ENCODE peak calls at places on chromosomes 3 and 15, in six cellular contexts. T is HCT116, D is fibroblast of lung, P is GM13977, M is endodermal cell, U is cardiac fibroblast. H is an unnamed sample.

GRCh38 chr3:52403955-52404354 is 40.9 kb downstream of the SEMA3G start:
- DNase-seq in T (no peak), D (no peak), P (no peak), M (no peak), U (no peak), H (no peak)

GRCh38 chr3:42612928-42613327 is 12.4 kb downstream of the NKTR start:
- DNase-seq in T (no peak), D (no peak), P (peak; percentile 12), M (no peak), U (no peak), H (no peak)

GRCh38 chr3:129665024-129665768 is 58.7 kb upstream of the PLXND1 start:
- DNase-seq in T (no peak), D (peak; percentile 81), P (no peak), M (no peak), U (peak; percentile 19), H (no peak)

GRCh38 chr15:100525894-100526512 is 2.7 kb downstream of the CERS3 start:
- DNase-seq in T (no peak), D (no peak), P (no peak), M (no peak), U (peak; percentile 41), H (no peak)

GRCh38 chr3:30610702-30611410 is 4.5 kb downstream of the TGFBR2 start:
- DNase-seq in T (no peak), D (no peak), P (no peak), M (no peak), U (no peak), H (no peak)

GRCh38 chr15:75048394-75048793 is 25.0 kb downstream of the PPCDC start:
- DNase-seq in T (no peak), D (no peak), P (no peak), M (no peak), U (no peak), H (no peak)

GRCh38 chr15:52657338-52657737 is 21.9 kb downstream of the ATOSA start:
- DNase-seq in T (no peak), D (peak; percentile 93), P (no peak), M (no peak), U (peak; percentile 69), H (no peak)

GRCh38 chr3:66483006-66483928 is 17.6 kb downstream of the LRIG1 start:
- DNase-seq in T (no peak), D (peak; percentile 90), P (no peak), M (peak; percentile 64), U (peak; percentile 59), H (no peak)

GRCh38 chr3:182810574-182811268 is 17.4 kb downstream of the ATP11B start:
- DNase-seq in T (no peak), D (no peak), P (no peak), M (no peak), U (no peak), H (no peak)

GRCh38 chr15:42490246-42490742 is 647 bp downstream of the ZNF106 start:
- DNase-seq in T (no peak), D (no peak), P (peak; percentile 34), M (no peak), U (peak; percentile 18), H (no peak)

GRCh38 chr3:2765002-2765579 is 345.1 kb downstream of the IL5RA start:
- DNase-seq in T (no peak), D (no peak), P (peak; percentile 20), M (peak; percentile 63), U (no peak), H (peak; percentile 16)

GRCh38 chr3:5426094-5426883 is 238.8 kb downstream of the EDEM1 start:
- DNase-seq in T (peak; percentile 71), D (peak; percentile 46), P (peak; percentile 39), M (peak; percentile 98), U (peak; percentile 51), H (peak; percentile 86)

GRCh38 chr3:13215940-13216546 is 142.8 kb upstream of the IQSEC1 start:
- DNase-seq in T (peak; percentile 31), D (peak; percentile 87), P (no peak), M (no peak), U (peak; percentile 49), H (peak; percentile 27)

GRCh38 chr15:47951761-47952160 is 169.0 kb upstream of the SLC24A5 start:
- DNase-seq in T (no peak), D (no peak), P (no peak), M (no peak), U (no peak), H (no peak)

GRCh38 chr3:69855436-69856162 is 116.3 kb downstream of the MITF start:
- DNase-seq in T (no peak), D (peak; percentile 37), P (no peak), M (no peak), U (peak; percentile 48), H (no peak)

GRCh38 chr3:50671331-50671730 is 3.4 kb upstream of the DOCK3 start:
- DNase-seq in T (peak; percentile 56), D (peak; percentile 88), P (no peak), M (peak; percentile 28), U (peak; percentile 72), H (no peak)

GRCh38 chr15:71133734-71134464 is 18.6 kb downstream of the THSD4 start:
- DNase-seq in T (no peak), D (no peak), P (no peak), M (no peak), U (no peak), H (peak; percentile 26)

GRCh38 chr3:169171739-169172138 is 491.8 kb downstream of the MECOM start:
- DNase-seq in T (no peak), D (no peak), P (no peak), M (no peak), U (peak; percentile 68), H (no peak)

GRCh38 chr3:123723527-123724168 is 138.8 kb upstream of the HACD2 start:
- DNase-seq in T (peak; percentile 73), D (peak; percentile 69), P (peak; percentile 79), M (peak; percentile 90), U (peak; percentile 87), H (peak; percentile 66)

GRCh38 chr3:58532794-58533220 is 4.2 kb downstream of the ACOX2 start:
- DNase-seq in T (peak; percentile 69), D (peak; percentile 66), P (peak; percentile 89), M (peak; percentile 92), U (peak; percentile 75), H (peak; percentile 82)

GRCh38 chr3:139520028-139520737 is 19.4 kb downstream of the RBP1 start:
- DNase-seq in T (peak; percentile 69), D (peak; percentile 34), P (no peak), M (peak; percentile 86), U (peak; percentile 56), H (peak; percentile 88)
- TF ChIP-seq CTCF in T (peak; percentile 89), D (peak; percentile 31), P (peak; percentile 62), M (peak; percentile 75), U (peak; percentile 13), H (peak; percentile 81)

GRCh38 chr3:151067158-151067557 is 18.3 kb upstream of the MED12L start:
- DNase-seq in T (peak; percentile 13), D (no peak), P (no peak), M (peak; percentile 61), U (peak; percentile 15), H (peak; percentile 39)
- TF ChIP-seq CTCF in T (peak; percentile 45), D (no peak), P (peak; percentile 38), M (peak; percentile 66), U (peak; percentile 5), H (peak; percentile 44)

GRCh38 chr15:40873625-40874561 is at the start of gene RHOV:
- DNase-seq in T (peak; percentile 67), D (peak; percentile 53), P (peak; percentile 84), M (peak; percentile 96), U (peak; percentile 46), H (peak; percentile 87)
- TF ChIP-seq CTCF in T (peak; percentile 43), D (no peak), P (peak; percentile 71), M (peak; percentile 74), U (no peak), H (no peak)

DNA sequence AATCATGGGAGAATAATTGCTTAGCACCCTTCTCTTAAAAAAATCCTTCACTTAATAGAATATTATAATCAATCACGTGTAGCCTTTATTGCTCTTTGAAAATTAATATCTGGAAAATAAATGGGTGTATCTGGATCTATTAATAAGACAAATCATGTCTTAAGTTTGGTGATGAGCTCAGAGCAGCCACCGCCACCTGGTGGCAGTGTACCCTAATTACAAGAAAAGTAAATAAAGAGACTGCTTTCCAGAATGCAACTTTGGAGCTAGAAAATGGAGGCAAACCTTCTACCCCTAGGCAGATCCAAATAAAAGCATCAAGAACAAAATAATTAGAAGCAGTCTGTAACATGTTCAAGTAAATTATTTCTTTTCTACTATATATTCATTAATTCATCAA is 43.5 kb downstream of the EPHB1 start:
- DNase-seq in T (no peak), D (no peak), P (no peak), M (peak; percentile 64), U (no peak), H (no peak)
- TF ChIP-seq CTCF in T (peak; percentile 60), D (no peak), P (peak; percentile 32), M (peak; percentile 85), U (peak; percentile 19), H (peak; percentile 48)

GRCh38 chr15:65837301-65838283 is 31.7 kb upstream of the RAB11A start:
- DNase-seq in T (no peak), D (no peak), P (no peak), M (peak; percentile 19), U (no peak), H (no peak)

GRCh38 chr15:65834603-65835282 is 34.5 kb upstream of the RAB11A start:
- DNase-seq in T (no peak), D (no peak), P (no peak), M (no peak), U (no peak), H (no peak)

GRCh38 chr15:65835452-65835851 is 33.8 kb upstream of the RAB11A start:
- DNase-seq in T (no peak), D (no peak), P (no peak), M (no peak), U (no peak), H (no peak)

GRCh38 chr15:65839354-65839901 is 29.9 kb upstream of the RAB11A start:
- DNase-seq in T (no peak), D (no peak), P (no peak), M (peak; percentile 20), U (no peak), H (no peak)

DNA sequence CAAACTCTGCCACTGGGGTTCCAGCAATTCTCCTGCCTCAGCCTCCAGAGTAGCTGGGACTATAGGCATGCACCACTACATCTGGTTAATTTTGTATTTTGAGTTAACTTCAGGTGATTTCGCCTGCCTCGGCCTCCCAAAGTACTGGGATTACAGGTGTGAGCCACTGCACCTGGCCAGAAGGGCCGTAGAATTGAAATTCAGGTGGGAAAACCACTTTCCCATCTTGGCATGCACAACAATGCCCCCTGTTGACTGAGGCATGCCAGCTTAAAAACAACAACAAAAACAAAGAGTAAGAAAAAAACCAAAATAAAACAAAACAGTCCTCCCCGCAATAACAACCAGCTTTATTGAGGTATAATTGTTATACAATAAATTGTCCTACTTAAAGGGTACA is 32.6 kb upstream of the RAB11A start:
- DNase-seq in T (peak; percentile 16), D (no peak), P (no peak), M (peak; percentile 85), U (no peak), H (no peak)
- TF ChIP-seq CTCF in T (peak; percentile 62), D (no peak), P (peak; percentile 74), M (peak; percentile 74), U (peak; percentile 33), H (peak; percentile 34)

GRCh38 chr15:79593119-79593869 is 161.2 kb downstream of the MINAR1 start:
- DNase-seq in T (no peak), D (peak; percentile 11), P (no peak), M (peak; percentile 60), U (peak; percentile 7), H (no peak)
- TF ChIP-seq CTCF in T (peak; percentile 39), D (peak; percentile 32), P (no peak), M (peak; percentile 59), U (peak; percentile 19), H (peak; percentile 17)

GRCh38 chr15:22884344-22884743 is 45.9 kb downstream of the NIPA2 start:
- DNase-seq in T (no peak), D (no peak), P (no peak), M (peak; percentile 70), U (no peak), H (no peak)
- TF ChIP-seq CTCF in T (peak; percentile 41), D (no peak), P (peak; percentile 28), M (peak; percentile 65), U (no peak), H (no peak)